ENCODE peak calls at places on chromosomes 1 and 21, in ten cellular contexts. Z is natural killer cell; H is stimulated activated CD4-positive, alpha-beta T cell treated with anti-CD3 and anti-CD28 coated beads, TNF-alpha, amount 100 ng/mL, for 48 hours; G is ovary; L is ELR; V is transverse colon; B is M059J; R is AG04450; F is effector memory CD4-positive, alpha-beta T cell; W is MV-4-11. P is an unnamed sample.
A peak's percentile ranks its signal among the peaks of the same experiment; 100 is the strongest.

GRCh38 chr1:205928256-205928655 is 15.0 kb downstream of the SLC26A9 start:
- DNase-seq in Z (no peak), H (no peak), G (no peak), L (no peak), V (no peak), B (no peak), R (no peak), F (no peak), W (no peak), P (peak; percentile 14)

GRCh38 chr1:29630756-29631155 is 394.4 kb downstream of the PTPRU start:
- DNase-seq in Z (no peak), H (no peak), G (no peak), L (no peak), V (no peak), B (no peak), R (no peak), F (no peak), W (no peak), P (no peak)

GRCh38 chr1:117092594-117092993 is 29.0 kb downstream of the TRIM45 start:
- DNase-seq in Z (no peak), H (no peak), G (no peak), L (peak; percentile 47), V (no peak), B (peak; percentile 37), R (no peak), F (no peak), W (no peak), P (no peak)

GRCh38 chr1:13674386-13674785 is 25.6 kb upstream of the PRDM2 start:
- DNase-seq in Z (no peak), H (no peak), G (no peak), L (no peak), V (no peak), B (no peak), R (no peak), F (no peak), W (peak; percentile 70), P (no peak)

GRCh38 chr1:229007701-229008100 is 263.2 kb upstream of the RAB4A start:
- DNase-seq in Z (no peak), H (no peak), G (no peak), L (no peak), V (no peak), B (no peak), R (no peak), F (no peak), W (no peak), P (no peak)

GRCh38 chr1:39701092-39701460 is 9.8 kb upstream of the HPCAL4 start:
- DNase-seq in Z (no peak), H (no peak), G (peak; percentile 79), L (peak; percentile 21), V (no peak), B (peak; percentile 61), R (no peak), F (no peak), W (no peak), P (peak; percentile 47)

GRCh38 chr1:235781807-235782206 is 84.9 kb downstream of the LYST start:
- DNase-seq in Z (no peak), H (no peak), G (no peak), L (no peak), V (no peak), B (no peak), R (no peak), F (no peak), W (no peak), P (no peak)

GRCh38 chr1:35886606-35887431 is 3.8 kb downstream of the AGO1 start:
- DNase-seq in Z (no peak), H (no peak), G (no peak), L (no peak), V (no peak), B (no peak), R (no peak), F (no peak), W (peak; percentile 74), P (peak; percentile 42)

GRCh38 chr1:163006051-163006834 is 62.9 kb upstream of the RGS4 start:
- DNase-seq in Z (no peak), H (no peak), G (no peak), L (no peak), V (no peak), B (no peak), R (no peak), F (no peak), W (no peak), P (no peak)

GRCh38 chr1:225737179-225737578 is 40.4 kb upstream of the SRP9 start:
- DNase-seq in Z (no peak), H (no peak), G (no peak), L (peak; percentile 36), V (no peak), B (peak; percentile 71), R (no peak), F (no peak), W (no peak), P (peak; percentile 26)

GRCh38 chr1:89998306-89998705 is 3.4 kb downstream of the ZNF326 start:
- DNase-seq in Z (no peak), H (no peak), G (no peak), L (peak; percentile 40), V (no peak), B (peak; percentile 23), R (no peak), F (no peak), W (peak; percentile 71), P (peak; percentile 3)

GRCh38 chr1:116375884-116376733 is 3.1 kb downstream of the ATP1A1 start:
- DNase-seq in Z (no peak), H (peak; percentile 60), G (peak; percentile 57), L (peak; percentile 82), V (peak; percentile 90), B (peak; percentile 93), R (no peak), F (no peak), W (no peak), P (peak; percentile 45)

GRCh38 chr1:222009105-222009730 is 267.3 kb upstream of the DUSP10 start:
- DNase-seq in Z (no peak), H (no peak), G (no peak), L (peak; percentile 17), V (no peak), B (peak; percentile 49), R (no peak), F (no peak), W (peak; percentile 6), P (peak; percentile 75)

GRCh38 chr1:84379781-84380180 is 18.5 kb upstream of the DNASE2B start:
- DNase-seq in Z (no peak), H (no peak), G (no peak), L (no peak), V (no peak), B (no peak), R (no peak), F (no peak), W (no peak), P (no peak)

GRCh38 chr21:21230672-21231071 is 232.5 kb downstream of the NCAM2 start:
- DNase-seq in Z (no peak), H (no peak), G (no peak), L (peak; percentile 39), V (no peak), B (peak; percentile 20), R (no peak), F (no peak), W (no peak), P (no peak)

GRCh38 chr1:41618066-41618825 is 133.8 kb upstream of the EDN2 start:
- DNase-seq in Z (no peak), H (no peak), G (peak; percentile 75), L (no peak), V (peak; percentile 57), B (peak; percentile 75), R (no peak), F (no peak), W (peak; percentile 58), P (no peak)

GRCh38 chr1:178048883-178049282 is 45.0 kb upstream of the RASAL2 start:
- DNase-seq in Z (no peak), H (no peak), G (no peak), L (no peak), V (no peak), B (no peak), R (no peak), F (no peak), W (no peak), P (no peak)

GRCh38 chr1:6003568-6004411 is 11.6 kb upstream of the NPHP4 start:
- DNase-seq in Z (no peak), H (no peak), G (no peak), L (no peak), V (no peak), B (no peak), R (no peak), F (no peak), W (no peak), P (peak; percentile 87)

GRCh38 chr1:215023151-215023832 is 59.2 kb upstream of the KCNK2 start:
- DNase-seq in Z (no peak), H (no peak), G (no peak), L (no peak), V (no peak), B (no peak), R (no peak), F (no peak), W (no peak), P (no peak)

GRCh38 chr1:87598429-87598828 is 269.7 kb downstream of the LMO4 start:
- DNase-seq in Z (no peak), H (no peak), G (no peak), L (peak; percentile 9), V (no peak), B (peak; percentile 11), R (no peak), F (no peak), W (no peak), P (peak; percentile 33)

GRCh38 chr1:203818399-203818798 is 23.0 kb downstream of the ZBED6 start:
- DNase-seq in Z (no peak), H (no peak), G (no peak), L (no peak), V (peak; percentile 24), B (no peak), R (no peak), F (no peak), W (no peak), P (no peak)

GRCh38 chr1:97814121-97814520 is 106.7 kb downstream of the DPYD start:
- DNase-seq in Z (no peak), H (no peak), G (no peak), L (peak; percentile 80), V (no peak), B (peak; percentile 66), R (no peak), F (no peak), W (no peak), P (no peak)

GRCh38 chr1:159867322-159868064 is 5.0 kb upstream of the VSIG8 start:
- DNase-seq in Z (no peak), H (no peak), G (peak; percentile 39), L (no peak), V (peak; percentile 87), B (no peak), R (no peak), F (no peak), W (no peak), P (peak; percentile 98)

GRCh38 chr1:240784776-240785175 is 172.8 kb upstream of the GREM2 start:
- DNase-seq in Z (no peak), H (no peak), G (no peak), L (no peak), V (no peak), B (no peak), R (no peak), F (no peak), W (no peak), P (peak; percentile 17)

GRCh38 chr21:16767201-16767600 is 745.6 kb upstream of the CXADR start:
- DNase-seq in Z (no peak), H (no peak), G (no peak), L (no peak), V (no peak), B (no peak), R (no peak), F (no peak), W (peak; percentile 89), P (no peak)

GRCh38 chr1:214102907-214103306 is 115.1 kb downstream of the PROX1 start:
- DNase-seq in Z (no peak), H (no peak), G (no peak), L (peak; percentile 89), V (no peak), B (peak; percentile 96), R (peak; percentile 63), F (no peak), W (no peak), P (no peak)

GRCh38 chr21:29343517-29343916 is 44.8 kb downstream of the BACH1 start:
- DNase-seq in Z (no peak), H (no peak), G (no peak), L (peak; percentile 88), V (no peak), B (peak; percentile 92), R (peak; percentile 77), F (no peak), W (no peak), P (no peak)

GRCh38 chr1:191993549-191993948 is 164.7 kb upstream of the RGS18 start:
- DNase-seq in Z (no peak), H (no peak), G (no peak), L (peak; percentile 51), V (no peak), B (no peak), R (peak; percentile 15), F (no peak), W (peak; percentile 2), P (peak; percentile 46)